ENCODE peak calls at places on chromosomes 3 and 15, in five cellular contexts. U, I, Y, V and L are unnamed samples. For H3K9me3, the result is how much of the 10 kb centered on the place peaks cover.

GRCh38 chr3:141816958-141817357 is 53.8 kb downstream of the GRK7 start:
- DNase-seq in U (no peak), I (no peak), Y (no peak), V (no peak), L (peak)

GRCh38 chr3:130905551-130905950 is 11.7 kb downstream of the ATP2C1 start:
- DNase-seq in U (no peak), I (no peak), Y (no peak), V (no peak), L (peak)

GRCh38 chr3:117549716-117550115 is 840.1 kb downstream of the TUSC7 start:
- DNase-seq in U (no peak), I (no peak), Y (no peak), V (no peak), L (no peak)

GRCh38 chr15:89675606-89676005 is 3.6 kb downstream of the PLIN1 start:
- DNase-seq in U (no peak), I (no peak), Y (no peak), V (no peak), L (no peak)

GRCh38 chr15:66940368-66940767 is 125.0 kb upstream of the SMAD3 start:
- DNase-seq in U (no peak), I (no peak), Y (no peak), V (no peak), L (peak)

GRCh38 chr15:66066439-66066838 is 187.1 kb downstream of the MEGF11 start:
- DNase-seq in U (no peak), I (no peak), Y (no peak), V (no peak), L (no peak)

GRCh38 chr15:72184165-72184811 is 13.3 kb downstream of the GRAMD2A start:
- DNase-seq in U (peak), I (peak), Y (peak), V (no peak), L (peak)

GRCh38 chr15:29035571-29036285 is 150.0 kb downstream of the APBA2 start:
- DNase-seq in U (no peak), I (no peak), Y (no peak), V (no peak), L (no peak)

GRCh38 chr15:99411234-99411633 is 154.6 kb upstream of the MEF2A start:
- DNase-seq in U (no peak), I (no peak), Y (no peak), V (no peak), L (no peak)

GRCh38 chr3:56772926-56773587 is 28.7 kb downstream of the ARHGEF3 start:
- DNase-seq in U (no peak), I (no peak), Y (no peak), V (no peak), L (no peak)

GRCh38 chr3:105332961-105333360 is 33.7 kb upstream of the ALCAM start:
- DNase-seq in U (no peak), I (no peak), Y (no peak), V (no peak), L (no peak)

GRCh38 chr15:55514414-55514850 is 6.4 kb upstream of the DNAAF4 start:
- DNase-seq in U (no peak), I (no peak), Y (peak), V (no peak), L (no peak)

GRCh38 chr3:192957441-192957951 is 39.8 kb upstream of the MB21D2 start:
- DNase-seq in U (no peak), I (no peak), Y (peak), V (no peak), L (peak)

GRCh38 chr15:59532770-59533379 is 78.7 kb upstream of the GCNT3 start:
- DNase-seq in U (peak), I (no peak), Y (peak), V (no peak), L (peak)

GRCh38 chr3:123286308-123287023 is 84.7 kb downstream of the SEC22A start:
- DNase-seq in U (peak), I (peak), Y (peak), V (peak), L (peak)

GRCh38 chr15:92693922-92694331 is 38.4 kb upstream of the FAM174B start:
- DNase-seq in U (peak), I (peak), Y (peak), V (no peak), L (peak)

GRCh38 chr3:157188391-157188790 is 28.4 kb upstream of the CCNL1 start:
- DNase-seq in U (no peak), I (no peak), Y (no peak), V (no peak), L (no peak)
- H3K9me3 ChIP-seq in U (under half), I (under half), Y (under half), V (under half), L (under half)

GRCh38 chr3:14358426-14359211 is 43.8 kb upstream of the SLC6A6 start:
- DNase-seq in U (no peak), I (no peak), Y (no peak), V (no peak), L (peak)
- H2BK12ac ChIP-seq in U (no peak), I (no peak), Y (no peak), V (no peak), L (peak)

DNA sequence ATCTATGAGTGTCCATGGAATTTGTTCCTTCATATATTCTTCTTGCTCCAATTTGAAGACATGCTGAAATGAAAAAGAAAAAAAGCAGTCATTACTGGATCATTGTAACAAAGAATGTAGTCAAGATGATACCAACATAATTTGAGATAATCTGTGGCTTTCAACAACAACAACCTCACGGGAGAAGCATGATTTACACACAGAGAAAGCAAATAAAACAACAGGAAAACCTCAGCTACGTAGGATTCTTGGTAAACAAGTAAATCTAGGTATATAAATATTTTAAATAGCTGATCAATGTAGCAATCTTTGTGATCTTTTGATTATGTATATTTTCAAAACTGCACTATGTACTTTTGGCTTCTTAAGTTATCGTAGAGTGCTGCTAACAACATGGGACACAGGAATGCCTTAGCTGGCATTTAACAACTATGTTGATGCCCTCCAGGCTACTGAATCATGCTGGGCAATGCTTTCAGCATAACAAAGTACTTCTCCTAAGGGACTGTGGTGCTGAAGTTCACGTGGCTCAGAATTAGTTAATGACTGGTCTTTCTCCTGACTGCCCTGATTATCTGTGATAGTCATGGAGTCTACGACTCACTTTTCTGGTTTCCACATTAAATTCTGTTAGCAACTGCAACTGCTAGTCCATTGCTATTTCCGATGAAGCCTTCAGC is 96.5 kb upstream of the MYO5C start:
- DNase-seq in U (no peak), I (peak), Y (peak), V (peak), L (peak)
- H3K9me3 ChIP-seq in U (under half), I (under half), Y (under half), V (under half), L (under half)

DNA sequence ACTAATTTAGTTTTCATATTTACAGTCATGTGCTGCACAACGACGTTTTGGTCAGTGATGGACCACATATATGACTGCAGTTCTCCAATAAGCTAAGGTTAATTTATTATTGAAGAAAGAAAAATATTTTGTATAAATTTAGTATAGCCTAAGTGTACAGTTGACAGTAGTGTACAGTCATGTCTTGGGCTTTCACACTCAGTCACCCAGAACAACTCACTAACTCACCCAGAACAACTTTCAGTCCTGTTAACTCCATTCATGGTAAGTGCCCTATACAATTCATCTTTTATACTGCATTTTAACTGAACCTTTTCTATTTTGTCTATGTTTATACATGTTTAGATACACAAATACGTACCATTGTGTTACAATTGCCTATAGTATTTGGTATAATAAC is 3.8 kb upstream of the GABRR3 start:
- DNase-seq in U (no peak), I (no peak), Y (no peak), V (no peak), L (no peak)
- H2BK12ac ChIP-seq in U (no peak), I (no peak), Y (no peak), V (no peak), L (no peak)

GRCh38 chr15:34217587-34218225 is 7.1 kb upstream of the EMC4 start:
- DNase-seq in U (no peak), I (no peak), Y (no peak), V (no peak), L (peak)
- H3K9me3 ChIP-seq in U (under half), I (under half), Y (under half), V (under half), L (under half)

DNA sequence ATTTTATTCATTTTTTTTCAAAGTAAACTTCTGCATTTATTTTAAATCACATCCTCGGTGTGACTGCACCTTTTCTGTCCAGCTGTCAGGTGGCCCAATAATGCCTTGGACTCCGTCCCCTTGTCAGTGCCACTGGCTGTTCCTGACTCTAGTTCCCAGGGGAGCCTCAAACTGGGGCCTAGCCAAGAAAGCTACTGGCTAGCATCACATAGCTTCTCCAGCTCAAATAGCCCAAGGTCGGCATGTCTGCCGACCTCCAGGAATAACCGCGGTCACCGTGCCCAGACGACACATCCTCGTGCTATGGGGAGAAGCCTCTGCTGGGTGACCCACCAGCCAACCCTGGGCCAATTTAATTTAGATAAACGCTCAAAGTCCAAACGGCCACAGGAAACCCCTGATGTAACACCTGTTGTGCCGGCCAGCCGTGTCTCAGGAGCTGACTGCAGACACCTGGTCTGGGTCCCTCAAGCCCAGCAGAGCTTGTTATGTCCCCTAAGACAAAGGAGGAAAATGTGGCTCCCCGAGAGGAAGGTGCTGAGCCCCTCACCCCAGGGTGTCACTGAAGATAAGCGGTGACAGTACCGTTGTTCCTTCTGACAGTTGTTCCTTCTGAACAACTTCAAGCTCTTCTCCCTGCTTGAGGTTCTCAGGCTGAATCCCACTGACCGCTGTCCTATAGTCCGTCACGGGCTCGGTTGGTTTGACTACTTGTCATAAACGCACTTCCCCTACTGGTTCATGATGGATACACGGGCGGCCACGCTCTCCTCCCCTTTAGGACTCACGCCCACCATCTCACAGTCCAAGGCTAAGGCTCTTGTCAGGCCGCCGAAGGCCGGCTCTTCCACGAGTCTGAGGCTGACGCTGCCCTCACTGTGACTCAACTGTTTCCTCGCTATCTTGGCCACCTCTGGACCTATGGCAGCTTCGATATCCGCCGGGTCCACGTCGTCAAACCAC is 126.2 kb downstream of the KLF13 start:
- DNase-seq in U (no peak), I (peak), Y (no peak), V (no peak), L (no peak)
- H2BK12ac ChIP-seq in U (no peak), I (no peak), Y (no peak), V (peak), L (no peak)